ENCODE peak calls at places on chromosomes 16 and 17, in six cellular contexts. F, T, H, E, P and Z are unnamed samples.

GRCh38 chr17:50367401-50367800 is 5.6 kb downstream of the MRPL27 start:
- DNase-seq in E (no peak), F (no peak), P (no peak), H (no peak), T (no peak), Z (no peak)

GRCh38 chr17:4605826-4606225 is 21.5 kb downstream of the SMTNL2 start:
- DNase-seq in P (no peak), H (peak), F (no peak), E (peak), T (no peak), Z (no peak)

GRCh38 chr17:81034168-81034777 is 678 bp upstream of the BAIAP2 start:
- DNase-seq in T (no peak), P (peak), H (no peak), F (no peak), E (no peak), Z (no peak)

GRCh38 chr17:7790150-7790549 is 43.9 kb upstream of the KDM6B start:
- DNase-seq in P (no peak), H (no peak), F (no peak), E (no peak), T (no peak), Z (no peak)

GRCh38 chr16:1920727-1921155 is 2.5 kb upstream of the HS3ST6 start:
- DNase-seq in H (peak), T (no peak), E (no peak), P (peak), F (peak), Z (no peak)

GRCh38 chr16:8669481-8669880 is 4.9 kb upstream of the ABAT start:
- DNase-seq in P (no peak), H (no peak), E (no peak), F (no peak), T (no peak), Z (no peak)

GRCh38 chr16:15827299-15827698 is 29.5 kb downstream of the MYH11 start:
- DNase-seq in E (no peak), T (no peak), F (no peak), H (no peak), P (no peak), Z (no peak)

GRCh38 chr17:45020354-45021138 is 30.9 kb downstream of the DCAKD start:
- DNase-seq in H (peak), E (peak), F (peak), T (no peak), P (peak), Z (no peak)

GRCh38 chr16:49068224-49068623 is 213.4 kb downstream of the CBLN1 start:
- DNase-seq in E (no peak), T (no peak), F (no peak), P (no peak), H (no peak), Z (no peak)

GRCh38 chr17:8791910-8792270 is 7.3 kb downstream of the MFSD6L start:
- DNase-seq in H (peak), E (peak), T (peak), P (no peak), F (no peak), Z (no peak)

GRCh38 chr17:82830249-82830661 is 9.6 kb downstream of the ZNF750 start:
- DNase-seq in F (no peak), H (peak), E (peak), T (no peak), P (no peak), Z (no peak)
- H3K27ac ChIP-seq in F (no peak), H (no peak), E (no peak), T (no peak), P (no peak), Z (no peak)

GRCh38 chr17:77419095-77419494 is 278.3 kb downstream of the SEC14L1 start:
- DNase-seq in T (no peak), P (no peak), H (no peak), E (no peak), F (peak), Z (peak)

GRCh38 chr17:77417575-77417974 is 276.8 kb downstream of the SEC14L1 start:
- DNase-seq in P (no peak), H (no peak), F (no peak), T (no peak), E (no peak), Z (no peak)

GRCh38 chr17:77418609-77419008 is 277.8 kb downstream of the SEC14L1 start:
- DNase-seq in P (no peak), F (no peak), E (no peak), T (no peak), H (no peak), Z (no peak)

GRCh38 chr17:77416096-77416713 is 275.4 kb downstream of the SEC14L1 start:
- DNase-seq in E (no peak), H (no peak), F (no peak), T (no peak), P (no peak), Z (no peak)

DNA sequence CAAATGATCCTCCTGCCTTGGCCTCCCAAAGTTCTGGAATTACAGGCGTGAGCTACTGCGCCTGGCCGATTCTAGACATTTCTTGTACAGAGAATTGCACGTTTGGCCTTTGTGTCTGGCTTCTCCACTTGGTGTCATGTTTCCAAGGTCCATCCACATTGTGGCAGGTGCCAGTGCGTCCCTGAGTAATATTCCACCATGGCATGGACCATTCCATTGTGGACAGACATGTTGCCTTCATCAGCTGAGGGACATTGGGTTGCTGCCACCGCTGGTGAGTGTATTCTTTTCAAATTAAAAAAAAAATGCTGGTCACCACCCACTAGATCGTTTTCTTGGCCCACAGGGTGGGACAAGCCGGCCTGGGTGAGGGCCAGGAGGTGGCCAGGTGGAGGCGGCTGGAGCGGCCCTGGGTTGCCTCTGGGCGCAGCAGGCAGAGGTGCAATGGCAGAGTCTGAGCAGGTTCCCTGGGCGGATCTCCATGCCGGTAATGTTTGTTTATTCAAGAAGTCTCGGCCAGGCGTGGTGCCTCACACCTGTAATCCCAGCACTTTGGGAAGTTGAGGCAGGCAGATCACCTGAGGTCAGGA is 274.1 kb downstream of the SEC14L1 start:
- DNase-seq in T (no peak), F (no peak), E (no peak), P (no peak), H (no peak), Z (no peak)
- H3K27ac ChIP-seq in T (no peak), F (no peak), E (no peak), P (no peak), H (no peak), Z (no peak)

DNA sequence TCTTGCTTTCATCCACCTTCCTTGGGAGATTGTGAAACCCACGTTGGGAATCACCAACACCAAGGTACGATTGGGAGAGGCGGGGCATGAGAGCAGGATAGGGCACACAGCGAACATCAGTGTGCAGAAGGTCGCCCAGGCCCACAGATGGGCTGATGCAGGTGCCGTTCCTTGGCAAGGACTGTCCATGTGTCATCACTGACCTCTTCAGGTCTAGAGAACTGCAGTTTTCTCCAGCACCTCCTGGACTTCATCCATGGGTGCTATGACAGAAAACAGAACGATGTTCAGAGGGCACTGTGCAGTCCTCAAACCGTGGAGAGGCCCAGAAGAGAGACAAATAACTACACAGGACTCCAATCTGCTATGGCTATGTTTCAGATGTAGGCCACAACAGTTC is 23.9 kb upstream of the TAT start:
- DNase-seq in F (no peak), E (no peak), H (no peak), T (no peak), P (no peak), Z (no peak)
- H3K27ac ChIP-seq in F (no peak), E (no peak), H (no peak), T (no peak), P (no peak), Z (no peak)

GRCh38 chr16:53064179-53064578 is 9.4 kb downstream of the CHD9 start:
- DNase-seq in T (no peak), P (no peak), E (no peak), H (no peak), F (no peak), Z (no peak)

GRCh38 chr16:53068423-53068833 is 13.6 kb downstream of the CHD9 start:
- DNase-seq in T (no peak), E (no peak), P (no peak), F (no peak), H (no peak), Z (no peak)

GRCh38 chr16:53061701-53062159 is 6.9 kb downstream of the CHD9 start:
- DNase-seq in E (no peak), T (no peak), P (no peak), F (no peak), H (no peak), Z (no peak)

GRCh38 chr16:53067675-53068074 is 12.9 kb downstream of the CHD9 start:
- DNase-seq in H (no peak), P (no peak), E (no peak), F (no peak), T (no peak), Z (no peak)

GRCh38 chr16:53065436-53066165 is 10.8 kb downstream of the CHD9 start:
- DNase-seq in E (peak), H (no peak), P (no peak), T (no peak), F (no peak), Z (no peak)
- H3K27ac ChIP-seq in E (no peak), H (no peak), P (no peak), T (no peak), F (no peak), Z (peak)

GRCh38 chr17:72119963-72120877 is 600 bp upstream of the SOX9 start:
- DNase-seq in F (peak), E (peak), H (peak), P (peak), T (peak), Z (peak)
- H3K27ac ChIP-seq in F (peak), E (no peak), H (peak), P (no peak), T (peak), Z (peak)

DNA sequence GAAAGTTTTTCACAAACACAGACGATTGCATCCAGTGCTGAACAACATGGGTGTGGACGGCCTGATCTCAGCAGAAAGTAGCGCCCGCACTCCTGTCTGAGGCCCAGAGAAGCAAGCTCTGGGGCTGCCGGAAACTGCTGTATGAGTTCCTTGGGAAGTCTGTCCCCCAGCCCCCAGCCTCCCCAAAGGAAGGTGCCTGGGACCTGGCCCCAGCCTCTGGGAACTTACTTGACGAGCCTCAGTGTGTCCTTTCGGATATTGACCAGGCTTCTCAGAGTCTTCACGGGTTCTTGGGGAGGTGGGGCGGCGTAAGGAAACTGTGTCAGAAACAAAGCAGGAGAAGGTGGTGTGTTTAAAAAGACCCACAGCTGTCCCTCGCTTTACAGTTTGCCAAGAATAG is 32.4 kb upstream of the FOXJ1 start:
- DNase-seq in T (no peak), P (no peak), E (no peak), H (no peak), F (no peak), Z (no peak)
- H3K27ac ChIP-seq in T (no peak), P (no peak), E (no peak), H (no peak), F (no peak), Z (no peak)